ENCODE peak calls at places on chromosomes 1 and 21, in five cellular contexts. K, W, G, Q and R are unnamed samples.
A peak's percentile ranks its signal among the peaks of the same experiment; 100 is the strongest.

GRCh38 chr21:42840411-42841155 is 38.8 kb downstream of the WDR4 start:
- DNase-seq in W (no peak), Q (no peak), K (no peak), G (no peak), R (no peak)

GRCh38 chr1:215360021-215360420 is 207.1 kb upstream of the KCTD3 start:
- DNase-seq in Q (no peak), G (no peak), W (no peak), K (no peak), R (no peak)

GRCh38 chr1:65090406-65090805 is 57.6 kb upstream of the AK4 start:
- DNase-seq in K (no peak), W (no peak), G (no peak), Q (no peak), R (peak; percentile 43)

GRCh38 chr1:198671136-198671535 is 32.3 kb downstream of the PTPRC start:
- DNase-seq in Q (no peak), W (no peak), G (no peak), K (no peak), R (no peak)

GRCh38 chr1:6393400-6394187 is at the start of gene ACOT7:
- DNase-seq in G (peak; percentile 85), W (peak; percentile 73), Q (peak; percentile 91), K (peak; percentile 91), R (peak; percentile 79)

GRCh38 chr21:32712641-32713040 is 15.2 kb downstream of the SYNJ1 start:
- DNase-seq in W (no peak), K (no peak), Q (no peak), G (no peak), R (no peak)

GRCh38 chr1:7026188-7026587 is 240.9 kb downstream of the CAMTA1 start:
- DNase-seq in W (no peak), Q (no peak), G (no peak), K (no peak), R (no peak)

GRCh38 chr1:67561704-67562113 is 123.3 kb upstream of the GADD45A start:
- DNase-seq in G (peak; percentile 74), K (peak; percentile 59), Q (peak; percentile 80), W (peak; percentile 56), R (peak; percentile 86)

GRCh38 chr21:36487641-36488307 is 7.9 kb upstream of the CLDN14 start:
- DNase-seq in G (no peak), W (peak; percentile 78), K (no peak), Q (no peak), R (no peak)

GRCh38 chr1:220818421-220819173 is 31.9 kb downstream of the MTARC1 start:
- DNase-seq in W (peak; percentile 29), K (no peak), G (peak; percentile 94), Q (no peak), R (no peak)

GRCh38 chr1:25182629-25183028 is 49.7 kb downstream of the SYF2 start:
- DNase-seq in Q (no peak), K (no peak), G (no peak), W (no peak), R (no peak)

GRCh38 chr1:172350781-172351180 is 69.7 kb upstream of the C1orf105 start:
- DNase-seq in W (no peak), G (no peak), Q (no peak), K (no peak), R (no peak)

GRCh38 chr1:24606621-24607020 is 36.5 kb upstream of the SRRM1 start:
- DNase-seq in G (no peak), Q (no peak), K (no peak), W (no peak), R (no peak)

GRCh38 chr1:157419845-157420542 is 132.3 kb downstream of the FCRL5 start:
- DNase-seq in K (no peak), G (no peak), Q (no peak), W (no peak), R (no peak)

GRCh38 chr1:26981146-26981846 is 12.2 kb upstream of the TRNP1 start:
- DNase-seq in K (no peak), G (no peak), Q (no peak), W (no peak), R (no peak)

GRCh38 chr1:206816390-206817287 is 44.3 kb upstream of the IL10 start:
- DNase-seq in K (no peak), G (no peak), Q (no peak), W (no peak), R (no peak)

GRCh38 chr1:109963864-109964263 is 20.7 kb upstream of the AHCYL1 start:
- DNase-seq in G (no peak), K (no peak), W (no peak), Q (no peak), R (no peak)

GRCh38 chr1:229087339-229087738 is 183.6 kb upstream of the RAB4A start:
- DNase-seq in G (no peak), Q (no peak), K (no peak), W (no peak), R (no peak)

GRCh38 chr1:1206376-1207253 is at the start of gene TNFRSF18:
- DNase-seq in K (no peak), G (no peak), Q (no peak), W (peak; percentile 51), R (peak; percentile 51)

GRCh38 chr1:11858968-11859871 is 475 bp upstream of the NPPB start:
- DNase-seq in W (no peak), Q (no peak), K (no peak), G (peak; percentile 30), R (peak; percentile 55)

GRCh38 chr1:155261401-155261887 is 716 bp downstream of the SCAMP3 start:
- DNase-seq in G (no peak), K (no peak), Q (no peak), W (no peak), R (peak; percentile 24)

GRCh38 chr1:43307458-43308158 is 6.8 kb downstream of the TIE1 start:
- DNase-seq in Q (no peak), K (no peak), G (no peak), W (no peak), R (no peak)

GRCh38 chr1:3981261-3981660 is 81.2 kb upstream of the C1orf174 start:
- DNase-seq in W (no peak), K (no peak), Q (no peak), G (no peak), R (no peak)

GRCh38 chr1:56838726-56839125 is 15.9 kb upstream of the C8A start:
- DNase-seq in G (peak; percentile 80), Q (no peak), K (no peak), W (no peak), R (no peak)

GRCh38 chr1:203839081-203839480 is 22.3 kb upstream of the SNRPE start:
- DNase-seq in G (no peak), Q (no peak), W (no peak), K (no peak), R (no peak)

GRCh38 chr1:91700771-91701493 is 185.0 kb downstream of the TGFBR3 start:
- DNase-seq in Q (no peak), G (peak; percentile 46), W (no peak), K (no peak), R (no peak)

GRCh38 chr1:242784807-242785206 is 260.3 kb upstream of the PLD5 start:
- DNase-seq in G (no peak), K (no peak), Q (no peak), W (no peak), R (peak; percentile 75)